ENCODE peak calls at places on chromosomes 11 and 22, in eight cellular contexts. B is activated CD4-positive, alpha-beta T cell treated with anti-CD3 and anti-CD28 coated beads, Interleukin-2, amount 50 U/mL, for 1 hour; Q is mucosa of descending colon; J is NCI-H146; M is choroid plexus epithelial cell; P is lower lobe of right lung; N is activated naive CD4-positive, alpha-beta T cell treated with anti-CD3 and anti-CD28 coated beads for 36 hours; F is RCC 7860. E is an unnamed sample.

GRCh38 chr11:67440229-67441081 is 2.8 kb downstream of the CORO1B start:
- DNase-seq in B (no peak), J (no peak), M (no peak), Q (no peak), N (peak), F (no peak), P (no peak), E (no peak)

GRCh38 chr11:10809373-10810199 is 860 bp upstream of the EIF4G2 start:
- DNase-seq in M (peak), J (peak), N (peak), Q (peak), B (no peak), F (peak), P (no peak), E (no peak)

GRCh38 chr11:12864316-12865156 is 144.6 kb upstream of the RASSF10 start:
- DNase-seq in M (peak), J (peak), F (peak), P (no peak), Q (no peak), B (no peak), N (no peak), E (peak)

GRCh38 chr22:40193429-40194421 is 16.0 kb downstream of the TNRC6B start:
- DNase-seq in P (no peak), Q (no peak), B (no peak), M (peak), N (peak), F (no peak), J (no peak), E (no peak)

GRCh38 chr11:112871909-112872511 is 89.2 kb upstream of the NCAM1 start:
- DNase-seq in F (no peak), B (no peak), Q (no peak), J (peak), P (no peak), N (no peak), M (no peak), E (no peak)

GRCh38 chr11:45974806-45975205 is 52.4 kb downstream of the LARGE2 start:
- DNase-seq in P (no peak), J (no peak), Q (no peak), N (no peak), M (no peak), F (no peak), B (no peak), E (no peak)

GRCh38 chr11:116258821-116259220 is 514.0 kb downstream of the BUD13 start:
- DNase-seq in N (no peak), Q (no peak), J (no peak), F (no peak), M (no peak), B (no peak), P (no peak), E (no peak)

GRCh38 chr11:66328036-66328306 is 8.3 kb downstream of the RIN1 start:
- DNase-seq in M (no peak), P (no peak), J (no peak), F (no peak), B (no peak), N (peak), Q (no peak), E (no peak)

GRCh38 chr11:112085822-112086421 is 634 bp downstream of the TIMM8B start:
- DNase-seq in M (peak), P (no peak), F (no peak), B (peak), Q (peak), J (peak), N (peak), E (no peak)

GRCh38 chr22:46563381-46564083 is 26.1 kb upstream of the CELSR1 start:
- DNase-seq in Q (peak), N (peak), F (peak), J (peak), B (peak), P (peak), M (peak), E (peak)

GRCh38 chr11:33772300-33772699 is 2.0 kb downstream of the FBXO3 start:
- DNase-seq in P (no peak), J (no peak), B (no peak), F (peak), Q (no peak), M (peak), N (no peak), E (no peak)

GRCh38 chr11:65822760-65823528 is 10.8 kb upstream of the SNX32 start:
- DNase-seq in N (no peak), Q (peak), F (no peak), M (no peak), J (no peak), P (peak), B (no peak), E (no peak)

GRCh38 chr11:73962097-73962705 is 11.4 kb downstream of the DNAJB13 start:
- DNase-seq in N (no peak), B (no peak), F (no peak), M (no peak), P (no peak), J (no peak), Q (no peak), E (no peak)

GRCh38 chr11:6418199-6418957 is 516 bp downstream of the APBB1 start:
- DNase-seq in B (no peak), Q (peak), F (no peak), J (peak), P (no peak), N (no peak), M (peak), E (peak)

GRCh38 chr11:2098691-2099522 is 40.3 kb downstream of the IGF2 start:
- DNase-seq in J (no peak), F (no peak), B (no peak), M (no peak), N (no peak), Q (no peak), P (peak), E (no peak)

GRCh38 chr11:128985880-128986279 is 43.2 kb upstream of the TP53AIP1 start:
- DNase-seq in P (no peak), J (no peak), F (no peak), N (no peak), M (no peak), Q (no peak), B (no peak), E (no peak)

GRCh38 chr11:76339217-76339616 is 41.7 kb downstream of the THAP12 start:
- DNase-seq in F (no peak), B (no peak), N (no peak), P (peak), M (peak), J (no peak), Q (peak), E (no peak)

GRCh38 chr22:16824718-16825687 is at the start of gene XKR3:
- DNase-seq in Q (no peak), F (no peak), P (no peak), B (no peak), M (no peak), N (peak), J (no peak), E (no peak)

GRCh38 chr11:71286701-71287643 is 34.6 kb upstream of the SHANK2 start:
- DNase-seq in B (no peak), F (peak), P (peak), N (no peak), Q (peak), M (peak), J (no peak), E (no peak)

GRCh38 chr22:35051791-35052190 is 14.2 kb upstream of the ISX start:
- DNase-seq in Q (no peak), N (peak), M (no peak), F (no peak), B (no peak), J (no peak), P (no peak), E (no peak)

GRCh38 chr22:46869848-46870441 is 107.5 kb downstream of the TBC1D22A start:
- DNase-seq in M (no peak), J (no peak), N (no peak), B (no peak), P (no peak), Q (no peak), F (no peak), E (no peak)

GRCh38 chr11:59754494-59754858 is 700 bp upstream of the STX3 start:
- DNase-seq in F (no peak), N (peak), Q (peak), B (no peak), J (peak), P (peak), M (peak), E (peak)

GRCh38 chr11:74004694-74005615 is 3.9 kb downstream of the UCP3 start:
- DNase-seq in Q (peak), B (peak), M (no peak), P (no peak), N (peak), J (no peak), F (no peak), E (no peak)

GRCh38 chr11:117071344-117071787 is 26.9 kb downstream of the SIK3 start:
- DNase-seq in F (peak), B (no peak), N (no peak), J (no peak), M (peak), P (no peak), Q (peak), E (no peak)

GRCh38 chr11:8810331-8811301 is 100.4 kb upstream of the AKIP1 start:
- DNase-seq in M (peak), P (peak), Q (peak), J (peak), N (no peak), B (no peak), F (peak), E (peak)

GRCh38 chr22:44063462-44064371 is 39.6 kb downstream of the PARVB start:
- DNase-seq in F (no peak), Q (no peak), J (no peak), M (no peak), P (no peak), B (no peak), N (no peak), E (no peak)

GRCh38 chr11:133718238-133718637 is 127.1 kb downstream of the SPATA19 start:
- DNase-seq in P (no peak), M (no peak), Q (no peak), F (no peak), B (no peak), N (no peak), J (no peak), E (no peak)

GRCh38 chr11:112025682-112026081 is 474 bp downstream of the DLAT start:
- DNase-seq in N (no peak), J (no peak), F (peak), M (peak), P (no peak), B (no peak), Q (no peak), E (no peak)

GRCh38 chr11:132311703-132312102 is 941.3 kb downstream of the NTM start:
- DNase-seq in P (no peak), M (no peak), Q (no peak), F (no peak), J (no peak), N (no peak), B (no peak), E (no peak)

GRCh38 chr11:33258631-33259184 is 1.5 kb downstream of the HIPK3 start:
- DNase-seq in B (peak), P (no peak), M (peak), Q (no peak), J (no peak), N (peak), F (no peak), E (no peak)

GRCh38 chr22:30777589-30777988 is 82.9 kb downstream of the OSBP2 start:
- DNase-seq in Q (no peak), F (no peak), N (no peak), M (no peak), J (peak), P (no peak), B (no peak), E (no peak)

GRCh38 chr11:10303558-10304363 is 1.1 kb upstream of the ADM start:
- DNase-seq in F (peak), B (no peak), P (peak), J (peak), N (peak), Q (peak), M (peak), E (peak)

GRCh38 chr11:18329196-18329870 is 7.0 kb downstream of the GTF2H1 start:
- DNase-seq in B (no peak), N (no peak), Q (no peak), J (no peak), M (no peak), F (peak), P (no peak), E (no peak)

GRCh38 chr22:47012589-47013365 is 250.3 kb downstream of the TBC1D22A start:
- DNase-seq in P (no peak), F (peak), B (no peak), Q (no peak), N (no peak), M (peak), J (no peak), E (no peak)

GRCh38 chr11:86246293-86246675 is 1.7 kb downstream of the EED start:
- DNase-seq in Q (no peak), J (no peak), M (no peak), P (no peak), F (no peak), N (no peak), B (no peak), E (no peak)

GRCh38 chr11:34606326-34607120 is 14.4 kb upstream of the EHF start:
- DNase-seq in P (no peak), Q (no peak), J (no peak), N (no peak), F (no peak), B (no peak), M (no peak), E (no peak)

GRCh38 chr11:14435717-14436116 is 63.9 kb downstream of the COPB1 start:
- DNase-seq in P (no peak), Q (no peak), N (no peak), J (no peak), M (no peak), B (no peak), F (no peak), E (no peak)

E was measured in NCI-H1417.